ENCODE peak calls at places on chromosomes 6 and 20, in ten cellular contexts. V is amniotic stem cell, Q is SK-MEL-5, G is GM23338, T is C1 segment of cervical spinal cord, S is activated T-cell treated with anti-CD3 and anti-CD28 coated beads for 1 hour, C is GM13976, R is HT1080, W is ELR, H is IMR-90. K is an unnamed sample.

GRCh38 chr6:154928325-154928922 is 66.7 kb upstream of the TIAM2 start:
- DNase-seq in C (peak; percentile 75), V (peak; percentile 71), R (peak; percentile 56), W (peak; percentile 78), S (peak; percentile 48), T (no peak), G (peak; percentile 93), Q (peak; percentile 78), H (peak; percentile 69), K (peak; percentile 48)

GRCh38 chr6:53011993-53012392 is 16.9 kb upstream of the GSTA4 start:
- DNase-seq in G (no peak), T (no peak), S (no peak), W (peak; percentile 4), Q (no peak), V (no peak), C (no peak), H (peak; percentile 55), R (no peak), K (no peak)

GRCh38 chr6:9062581-9062980 is 627.2 kb upstream of the SLC35B3 start:
- DNase-seq in Q (no peak), W (no peak), T (no peak), H (no peak), S (no peak), C (no peak), R (no peak), G (no peak), V (no peak), K (no peak)

GRCh38 chr6:21883528-21883927 is 290.0 kb downstream of the SOX4 start:
- DNase-seq in R (no peak), C (no peak), V (no peak), H (no peak), W (no peak), T (no peak), Q (no peak), S (no peak), G (no peak), K (no peak)

GRCh38 chr20:21682576-21682975 is 22.9 kb upstream of the PAX1 start:
- DNase-seq in R (no peak), Q (no peak), H (no peak), W (no peak), T (no peak), C (no peak), S (no peak), G (no peak), V (no peak), K (no peak)

GRCh38 chr6:133502451-133503259 is 261.5 kb downstream of the EYA4 start:
- DNase-seq in W (no peak), G (no peak), T (no peak), R (peak; percentile 34), Q (no peak), V (peak; percentile 90), C (no peak), S (no peak), H (peak; percentile 94), K (peak; percentile 11)

GRCh38 chr6:14022673-14023072 is 94.9 kb upstream of the CD83 start:
- DNase-seq in Q (no peak), V (no peak), T (no peak), C (no peak), W (no peak), H (no peak), S (no peak), R (no peak), G (no peak), K (no peak)

GRCh38 chr20:49539481-49540231 is 28.3 kb downstream of the PTGIS start:
- DNase-seq in Q (no peak), V (no peak), G (no peak), H (no peak), T (no peak), C (no peak), R (no peak), S (no peak), W (no peak), K (no peak)

GRCh38 chr6:52547647-52548352 is 29.1 kb downstream of the TRAM2 start:
- DNase-seq in V (no peak), T (no peak), C (no peak), S (no peak), R (no peak), H (peak; percentile 75), Q (no peak), W (peak; percentile 70), G (no peak), K (no peak)

GRCh38 chr20:62360854-62361798 is 6.0 kb downstream of the LAMA5 start:
- DNase-seq in T (no peak), H (no peak), V (no peak), G (peak; percentile 62), W (no peak), R (no peak), Q (no peak), S (no peak), C (no peak), K (no peak)

GRCh38 chr20:63178445-63178818 is 37.5 kb downstream of the YTHDF1 start:
- DNase-seq in G (peak; percentile 89), Q (no peak), H (no peak), V (no peak), T (no peak), R (no peak), S (no peak), C (no peak), W (no peak), K (no peak)

GRCh38 chr20:16260911-16261310 is 312.3 kb downstream of the KIF16B start:
- DNase-seq in Q (no peak), C (no peak), H (no peak), R (peak; percentile 10), G (no peak), S (no peak), W (peak; percentile 26), T (no peak), V (no peak), K (no peak)

K was measured in foreskin melanocyte.